ENCODE peak calls at places on chromosome X, in six cellular contexts. U, X, O, C, R and H are unnamed samples.

GRCh38 chrX:37989304-37989703 is 17.0 kb upstream of the SYTL5 start:
- DNase-seq in U (no peak), X (no peak), O (no peak), C (no peak), R (no peak), H (no peak)

GRCh38 chrX:101539116-101539515 is 11.2 kb upstream of the ARMCX1 start:
- DNase-seq in U (no peak), X (no peak), O (no peak), C (no peak), R (no peak), H (no peak)

GRCh38 chrX:106100442-106100841 is 61.9 kb upstream of the SERPINA7 start:
- DNase-seq in U (no peak), X (no peak), O (no peak), C (no peak), R (no peak), H (no peak)

GRCh38 chrX:109270580-109271484 is 211.1 kb downstream of the GUCY2F start:
- DNase-seq in U (no peak), X (no peak), O (peak), C (no peak), R (no peak), H (peak)

GRCh38 chrX:107561468-107562215 is 66.7 kb upstream of the PRPS1 start:
- DNase-seq in U (no peak), X (no peak), O (no peak), C (no peak), R (no peak), H (no peak)

GRCh38 chrX:31591355-31591754 is 519.5 kb upstream of the FTHL17 start:
- DNase-seq in U (no peak), X (no peak), O (no peak), C (no peak), R (no peak), H (no peak)

GRCh38 chrX:140091276-140091886 is 126.1 kb upstream of the CXorf66 start:
- DNase-seq in U (no peak), X (no peak), O (no peak), C (peak), R (no peak), H (peak)

GRCh38 chrX:108397627-108398392 is 40.4 kb downstream of the COL4A6 start:
- DNase-seq in U (no peak), X (peak), O (no peak), C (no peak), R (no peak), H (no peak)

GRCh38 chrX:42978655-42979379 is 200.9 kb upstream of the PPP1R2C start:
- DNase-seq in U (no peak), X (no peak), O (no peak), C (no peak), R (no peak), H (no peak)

GRCh38 chrX:119481218-119481875 is 13.1 kb downstream of the SLC25A5 start:
- DNase-seq in U (no peak), X (no peak), O (no peak), C (peak), R (no peak), H (no peak)

GRCh38 chrX:130083107-130083490 is 27.2 kb downstream of the ELF4 start:
- DNase-seq in U (no peak), X (no peak), O (no peak), C (no peak), R (no peak), H (no peak)

GRCh38 chrX:123736333-123736921 is 3.6 kb upstream of the THOC2 start:
- DNase-seq in U (no peak), X (peak), O (no peak), C (peak), R (no peak), H (no peak)

GRCh38 chrX:129717902-129718301 is 20.9 kb upstream of the XPNPEP2 start:
- DNase-seq in U (peak), X (peak), O (no peak), C (no peak), R (no peak), H (no peak)

GRCh38 chrX:84735025-84735424 is 232.8 kb upstream of the HDX start:
- DNase-seq in U (no peak), X (peak), O (no peak), C (no peak), R (no peak), H (no peak)

GRCh38 chrX:119759333-119759766 is 962 bp downstream of the SOWAHD start:
- DNase-seq in U (no peak), X (no peak), O (no peak), C (peak), R (no peak), H (no peak)

GRCh38 chrX:103372886-103373285 is 3.5 kb upstream of the BEX3 start:
- DNase-seq in U (no peak), X (no peak), O (no peak), C (no peak), R (no peak), H (no peak)

GRCh38 chrX:103373581-103373980 is 2.8 kb upstream of the BEX3 start:
- DNase-seq in U (no peak), X (no peak), O (no peak), C (no peak), R (no peak), H (no peak)

GRCh38 chrX:103376979-103377324 is 614 bp downstream of the BEX3 start:
- DNase-seq in U (no peak), X (no peak), O (no peak), C (peak), R (no peak), H (no peak)

GRCh38 chrX:103378990-103379389 is 2.7 kb downstream of the BEX3 start:
- DNase-seq in U (no peak), X (no peak), O (no peak), C (no peak), R (no peak), H (no peak)

GRCh38 chrX:103376118-103376978 is at the start of gene BEX3:
- DNase-seq in U (peak), X (peak), O (no peak), C (peak), R (no peak), H (no peak)
- TF ChIP-seq CTCF in U (no peak), X (no peak), O (no peak), C (no peak), R (no peak), H (no peak)

DNA sequence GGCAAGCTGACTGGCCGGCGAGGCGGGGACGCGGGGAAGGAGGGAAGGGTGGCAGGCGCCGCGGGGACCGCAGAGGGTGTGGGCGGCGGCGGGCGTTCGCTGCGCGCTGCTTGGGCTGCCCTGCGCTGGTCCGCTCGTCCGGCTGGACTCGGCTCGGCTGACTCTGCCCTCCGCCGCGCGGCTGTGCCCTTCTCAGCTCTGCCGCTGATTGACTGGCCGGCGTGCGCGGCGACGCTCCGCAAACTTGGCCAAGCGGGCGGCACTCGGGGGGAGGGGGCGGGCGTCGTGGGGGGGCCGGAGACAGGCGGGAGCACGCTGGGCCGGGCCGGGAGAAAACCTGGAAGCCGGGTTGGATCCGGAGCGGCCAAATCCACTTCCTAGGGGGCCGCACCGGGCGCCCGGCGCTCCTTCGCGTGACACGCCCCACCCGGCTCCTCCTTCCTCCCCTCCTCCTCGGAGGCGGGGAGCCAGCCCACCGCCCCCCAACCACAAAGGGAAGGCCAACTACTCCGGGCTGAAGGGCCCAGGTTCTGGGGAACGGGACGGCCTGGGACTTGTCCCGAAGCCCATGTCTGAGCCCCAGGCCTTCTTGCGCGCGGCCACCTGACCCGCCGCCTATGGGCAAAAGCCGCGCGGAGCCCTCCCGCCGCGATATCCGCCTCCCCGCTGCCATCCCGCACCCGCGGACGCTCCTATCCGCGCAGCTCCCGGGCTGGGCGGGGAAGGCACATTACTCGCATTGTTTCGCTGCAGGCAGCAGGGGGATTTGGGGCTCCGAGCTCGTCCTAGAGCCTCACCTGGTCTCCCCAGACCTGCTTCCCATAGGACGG is at the start of gene GPC4:
- DNase-seq in U (peak), X (no peak), O (peak), C (peak), R (no peak), H (no peak)
- TF ChIP-seq CTCF in U (no peak), X (no peak), O (no peak), C (no peak), R (no peak), H (no peak)

GRCh38 chrX:6021316-6022091 is 207.2 kb downstream of the NLGN4X start:
- DNase-seq in U (peak), X (peak), O (peak), C (peak), R (no peak), H (no peak)
- TF ChIP-seq CTCF in U (peak), X (peak), O (peak), C (peak), R (peak), H (peak)

DNA sequence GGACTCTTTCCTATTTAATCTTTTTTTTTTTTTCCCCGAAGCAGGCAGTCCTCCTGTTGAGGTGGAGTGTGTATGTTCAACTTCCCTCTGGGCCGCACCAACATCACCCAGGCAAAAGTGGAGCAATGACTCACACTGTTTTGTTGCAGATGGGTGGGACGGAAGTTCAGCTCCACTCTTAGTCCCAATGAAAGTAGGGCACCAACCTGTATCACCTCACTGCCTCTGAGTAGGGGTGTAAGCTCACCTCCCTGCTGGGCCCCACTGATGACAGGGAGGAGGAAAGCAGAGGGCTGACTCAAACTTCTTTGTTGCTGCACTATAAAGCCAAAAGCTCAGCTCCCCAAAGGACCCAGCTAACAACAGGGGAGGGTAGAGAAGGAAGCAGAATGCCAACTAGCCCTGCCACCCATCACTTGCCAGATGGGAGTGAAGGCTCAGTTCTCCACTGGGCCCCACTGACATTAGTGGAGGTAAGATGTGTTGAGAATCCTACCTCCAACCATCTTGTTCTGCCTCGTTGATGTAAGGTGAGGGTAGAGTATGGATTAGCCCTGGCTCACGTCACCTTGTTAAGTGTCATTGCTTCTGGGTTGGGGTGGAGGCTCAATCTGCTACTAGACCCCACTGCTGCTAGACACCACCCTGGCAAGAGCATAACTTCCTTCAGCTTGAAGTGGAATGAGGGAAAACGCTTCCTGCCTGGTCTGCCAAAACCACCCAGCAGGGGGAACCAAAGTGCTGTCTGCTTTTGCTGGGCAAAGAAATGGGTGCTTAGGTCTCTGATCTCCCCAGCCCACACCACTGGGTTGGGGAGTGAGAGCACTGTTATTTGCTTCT is 14.1 kb downstream of the RPS6KA3 start:
- DNase-seq in U (peak), X (peak), O (peak), C (peak), R (no peak), H (peak)
- TF ChIP-seq CTCF in U (peak), X (peak), O (peak), C (peak), R (peak), H (peak)

DNA sequence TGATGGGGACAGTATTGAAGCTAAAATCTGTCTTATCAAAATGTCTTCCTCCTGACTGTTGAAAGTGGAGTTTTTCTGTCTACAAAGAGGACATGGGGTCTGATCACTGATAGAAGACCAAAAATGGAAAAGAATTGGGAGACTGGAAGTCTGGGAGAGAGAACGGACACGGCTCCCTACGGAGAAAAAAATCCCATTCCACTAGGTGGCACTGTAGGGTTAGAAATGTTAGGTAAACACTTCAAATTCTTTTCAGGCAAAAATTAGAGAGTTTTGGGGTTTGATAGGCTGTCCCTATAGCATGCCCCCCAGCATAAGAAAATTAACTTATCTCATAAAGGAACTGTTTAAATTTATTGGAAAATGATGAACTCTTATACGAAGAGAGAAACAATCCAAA is 200.5 kb downstream of the FAM133A start:
- DNase-seq in U (peak), X (peak), O (peak), C (peak), R (no peak), H (no peak)
- TF ChIP-seq CTCF in U (no peak), X (peak), O (peak), C (peak), R (no peak), H (no peak)

DNA sequence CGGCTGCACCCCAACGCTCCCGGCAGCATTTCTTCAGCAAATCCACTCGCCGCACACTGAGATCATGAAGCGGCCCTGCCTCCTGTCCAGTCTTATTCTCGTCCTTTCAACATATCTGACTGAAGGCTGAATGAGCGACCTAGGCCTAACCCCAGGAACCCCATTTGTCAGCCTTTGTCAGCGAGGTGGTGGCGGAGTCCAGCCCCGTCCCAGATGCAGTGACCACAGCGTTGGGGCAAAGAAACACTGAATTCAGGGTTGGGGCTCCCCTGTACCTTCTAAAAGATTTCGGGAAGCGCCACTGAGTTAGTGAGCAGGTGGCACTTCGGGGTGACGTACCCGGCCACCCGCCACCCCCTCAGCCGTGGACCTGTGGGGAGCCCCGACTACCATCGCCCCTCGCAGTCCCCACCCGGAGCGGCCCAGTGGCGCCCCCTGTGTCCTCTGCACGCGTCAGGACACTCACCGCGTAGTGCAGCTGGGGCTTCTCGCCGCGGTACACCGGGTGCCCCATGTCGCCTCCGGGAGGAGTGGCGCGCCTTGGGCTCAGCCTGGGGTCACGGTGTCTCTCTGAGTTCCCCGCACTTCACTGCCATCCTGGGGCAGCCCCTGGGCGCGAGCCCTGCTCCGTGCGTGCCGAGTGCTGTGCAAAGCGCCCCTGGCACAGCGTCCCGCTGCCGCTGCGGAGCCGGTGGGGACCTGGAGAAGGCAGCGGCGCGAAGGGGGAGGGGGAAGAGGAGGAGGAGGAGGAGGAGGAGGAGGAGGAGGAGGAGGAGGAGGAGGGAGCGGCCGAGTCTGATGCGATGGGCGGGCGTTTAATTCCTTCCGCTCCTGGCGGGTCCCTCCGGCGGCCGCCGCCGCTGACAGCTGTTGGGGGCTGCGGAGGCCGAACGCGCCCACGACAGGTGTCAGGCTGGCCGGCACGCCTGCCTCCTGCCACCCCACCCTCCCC is 134.1 kb downstream of the AMELX start:
- DNase-seq in U (peak), X (no peak), O (peak), C (peak), R (no peak), H (no peak)
- TF ChIP-seq CTCF in U (peak), X (peak), O (peak), C (peak), R (no peak), H (peak)

GRCh38 chrX:115264009-115264408 is 25.5 kb upstream of the LUZP4 start:
- DNase-seq in U (no peak), X (no peak), O (no peak), C (peak), R (no peak), H (no peak)

GRCh38 chrX:115266300-115266699 is 23.2 kb upstream of the LUZP4 start:
- DNase-seq in U (no peak), X (no peak), O (no peak), C (no peak), R (no peak), H (no peak)

DNA sequence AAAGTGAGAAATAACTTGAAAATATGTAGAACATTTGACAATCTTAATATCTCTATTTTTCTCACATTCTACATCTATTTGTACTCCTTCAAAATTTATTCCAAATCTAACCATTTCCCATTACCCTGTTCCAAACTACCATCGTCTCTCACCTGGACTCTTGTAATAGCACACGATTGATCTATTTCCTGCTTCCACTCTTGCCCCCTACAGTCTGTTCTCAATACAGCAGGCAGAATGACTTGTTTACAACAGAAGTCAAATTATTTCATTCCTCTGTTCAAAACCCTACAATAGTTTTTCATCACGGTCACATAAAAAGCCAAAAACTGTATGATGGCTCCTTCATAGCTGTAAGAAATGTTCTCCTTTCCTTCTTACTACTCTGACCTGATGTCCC is 21.1 kb upstream of the LUZP4 start:
- DNase-seq in U (no peak), X (peak), O (no peak), C (no peak), R (no peak), H (no peak)
- TF ChIP-seq CTCF in U (no peak), X (peak), O (peak), C (peak), R (no peak), H (no peak)

GRCh38 chrX:134764202-134764785 is 106.0 kb upstream of the PLAC1 start:
- DNase-seq in U (no peak), X (peak), O (peak), C (peak), R (no peak), H (no peak)
- TF ChIP-seq CTCF in U (no peak), X (peak), O (peak), C (peak), R (no peak), H (peak)

GRCh38 chrX:131827935-131828334 is 195.2 kb upstream of the STK26 start:
- DNase-seq in U (no peak), X (peak), O (peak), C (peak), R (no peak), H (no peak)
- TF ChIP-seq CTCF in U (no peak), X (peak), O (peak), C (peak), R (no peak), H (no peak)